ENCODE peak calls at places on chromosomes 16 and 17, in five cellular contexts. E is stomach, C is HepG2, H is prostate gland, D is breast epithelium. Q is an unnamed sample.

GRCh38 chr17:61647044-61647443 is 56.0 kb upstream of the NACA2 start:
- DNase-seq in E (no peak), C (no peak), H (no peak), D (no peak), Q (no peak)

GRCh38 chr17:49581645-49581992 is 5.9 kb downstream of the NXPH3 start:
- DNase-seq in E (no peak), C (no peak), H (no peak), D (no peak), Q (no peak)

GRCh38 chr16:51431517-51432241 is 280.6 kb upstream of the SALL1 start:
- DNase-seq in E (no peak), C (no peak), H (no peak), D (no peak), Q (no peak)

GRCh38 chr17:46742539-46743270 is 75.8 kb downstream of the WNT3 start:
- DNase-seq in E (no peak), C (no peak), H (no peak), D (no peak), Q (no peak)

GRCh38 chr17:66373944-66374817 is 71.8 kb downstream of the PRKCA start:
- DNase-seq in E (no peak), C (no peak), H (no peak), D (no peak), Q (no peak)

GRCh38 chr16:21300309-21301167 is 22.4 kb upstream of the CRYM start:
- DNase-seq in E (peak; percentile 96), C (peak; percentile 100), H (peak; percentile 99), D (peak; percentile 92), Q (peak; percentile 82)

GRCh38 chr17:80017226-80018010 is 18.3 kb downstream of the TBC1D16 start:
- DNase-seq in E (no peak), C (no peak), H (no peak), D (no peak), Q (no peak)

GRCh38 chr17:28508325-28508724 is 2.2 kb downstream of the FOXN1 start:
- DNase-seq in E (no peak), C (no peak), H (no peak), D (no peak), Q (no peak)

GRCh38 chr16:610513-611381 is 20.0 kb upstream of the WFIKKN1 start:
- DNase-seq in E (peak; percentile 77), C (peak; percentile 73), H (no peak), D (no peak), Q (peak; percentile 86)

GRCh38 chr17:32487460-32488176 is 825 bp downstream of the CDK5R1 start:
- DNase-seq in E (no peak), C (no peak), H (no peak), D (no peak), Q (peak; percentile 87)
- TF ChIP-seq POLR2A in E (no peak), C (no peak), H (no peak), D (no peak), Q (no peak)

GRCh38 chr17:2060681-2061440 is 6.0 kb downstream of the HIC1 start:
- DNase-seq in E (no peak), C (no peak), H (no peak), D (no peak), Q (no peak)
- TF ChIP-seq POLR2AphosphoS5 in E (no peak), C (no peak), H (no peak), D (no peak), Q (peak; percentile 57)

DNA sequence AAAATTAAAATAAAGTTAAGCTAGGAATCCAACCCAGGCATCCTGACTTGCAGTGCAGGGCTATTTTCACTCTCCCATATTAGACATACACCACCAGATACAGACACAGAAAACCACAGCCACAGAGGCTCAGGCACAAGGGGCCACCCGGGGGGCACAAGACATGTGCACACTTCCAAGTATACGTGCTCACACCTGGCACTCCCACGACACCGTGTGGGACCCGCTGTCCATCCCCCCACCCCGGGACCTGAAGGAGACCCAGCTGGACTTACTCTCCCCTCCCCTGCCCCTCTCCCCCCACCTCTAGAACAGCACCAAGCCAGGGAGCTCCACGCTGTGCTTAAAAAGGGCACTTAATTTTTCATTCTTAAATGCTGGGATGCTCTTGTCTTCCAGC is 73.6 kb upstream of the LHX1 start:
- DNase-seq in E (no peak), C (no peak), H (no peak), D (no peak), Q (no peak)
- H3K27ac ChIP-seq in E (no peak overlapping the region), C (no peak overlapping the region), H (no peak overlapping the region), D (no peak overlapping the region), Q (no peak overlapping the region)

DNA sequence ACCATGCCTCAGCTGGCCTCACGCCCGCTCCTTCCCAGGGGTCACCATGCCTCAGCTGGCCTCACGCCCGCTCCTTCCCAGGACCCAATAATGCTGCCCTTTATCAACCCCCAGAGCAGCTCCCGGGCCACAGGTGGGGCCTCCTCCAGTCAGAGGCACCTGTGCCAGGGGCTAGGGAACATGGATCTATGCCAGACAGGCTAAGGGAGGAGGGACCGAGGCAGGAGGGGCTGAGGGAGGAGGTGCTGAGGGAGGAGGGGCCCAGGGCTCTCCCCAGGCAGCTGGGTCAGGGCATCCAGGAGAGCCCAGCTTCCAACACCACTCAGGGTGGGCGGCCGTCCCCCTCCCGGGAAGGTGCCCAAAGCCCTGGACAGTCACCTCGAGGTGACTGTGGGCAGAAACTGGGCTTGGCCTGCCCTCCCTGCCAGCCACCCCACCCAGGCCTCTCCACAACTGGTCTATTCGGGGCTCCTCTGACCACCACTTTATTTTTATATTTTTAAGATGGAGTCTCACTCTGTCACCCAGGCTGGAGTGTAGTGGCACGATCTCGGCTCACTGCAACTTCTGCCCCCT is 19.4 kb downstream of the UTS2R start:
- DNase-seq in E (no peak), C (no peak), H (no peak), D (no peak), Q (no peak)
- TF ChIP-seq POLR2A in E (no peak), C (no peak), H (no peak), D (no peak), Q (no peak)

DNA sequence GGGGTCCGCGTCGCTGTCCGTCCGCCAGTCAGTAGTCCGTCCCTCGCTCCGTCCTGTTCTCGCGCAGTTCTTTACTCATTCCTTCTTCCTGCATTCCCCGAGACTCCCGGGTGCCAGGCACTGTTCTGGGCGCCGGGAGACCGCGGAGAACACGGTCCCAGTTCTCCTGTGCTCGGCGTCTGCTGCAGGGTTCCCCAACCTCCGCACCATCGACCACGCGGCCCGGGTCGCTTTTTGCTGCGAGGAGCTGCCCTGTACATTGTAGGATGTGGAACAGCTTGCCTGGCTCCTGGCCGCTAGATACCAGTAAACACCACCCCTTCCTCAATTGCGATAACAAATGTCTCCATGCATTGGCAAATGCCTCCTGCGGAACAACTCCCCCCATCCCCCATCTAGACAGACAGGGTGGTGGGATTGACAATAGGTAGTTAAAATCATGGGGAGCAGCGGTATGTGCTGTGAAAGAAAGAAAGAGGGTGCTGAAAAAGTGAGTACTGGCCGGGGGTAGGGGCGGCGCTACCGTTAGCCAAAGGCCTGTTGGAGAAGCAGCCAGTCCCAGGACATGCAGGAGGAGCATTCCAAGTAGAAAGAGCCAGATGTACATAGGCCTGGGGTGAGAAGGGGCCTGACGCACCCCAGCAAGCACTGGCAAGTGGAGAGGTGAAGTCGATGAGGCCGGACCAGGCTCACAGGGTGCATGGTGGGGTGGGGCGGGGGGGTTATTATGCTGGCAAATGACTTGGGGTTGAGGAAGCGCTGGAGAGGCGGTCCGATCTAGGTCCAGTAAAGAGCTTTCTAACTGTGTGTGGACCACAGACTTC is 655 bp downstream of the TRAF7 start:
- DNase-seq in E (no peak), C (peak; percentile 39), H (no peak), D (no peak), Q (peak; percentile 90)
- TF ChIP-seq POLR2AphosphoS5 in E (no peak), C (peak; percentile 46), H (no peak), D (peak; percentile 9), Q (no peak)

GRCh38 chr17:70613681-70614080 is 444.3 kb downstream of the KCNJ2 start:
- DNase-seq in E (no peak), C (no peak), H (no peak), D (no peak), Q (no peak)
- H3K27ac ChIP-seq in E (no peak overlapping the region), C (no peak overlapping the region), H (no peak overlapping the region), D (no peak overlapping the region), Q (no peak overlapping the region)

GRCh38 chr17:78133179-78133951 is 2.8 kb downstream of the TMC8 start:
- DNase-seq in E (no peak), C (no peak), H (no peak), D (no peak), Q (peak; percentile 84)

GRCh38 chr17:78134899-78135385 is 4.4 kb downstream of the TMC8 start:
- DNase-seq in E (no peak), C (no peak), H (no peak), D (no peak), Q (no peak)

GRCh38 chr17:78135858-78136500 is 5.4 kb downstream of the TMC8 start:
- DNase-seq in E (no peak), C (peak; percentile 62), H (no peak), D (no peak), Q (no peak)

GRCh38 chr17:78132767-78133178 is 2.2 kb downstream of the TMC8 start:
- DNase-seq in E (no peak), C (no peak), H (no peak), D (no peak), Q (peak; percentile 82)

DNA sequence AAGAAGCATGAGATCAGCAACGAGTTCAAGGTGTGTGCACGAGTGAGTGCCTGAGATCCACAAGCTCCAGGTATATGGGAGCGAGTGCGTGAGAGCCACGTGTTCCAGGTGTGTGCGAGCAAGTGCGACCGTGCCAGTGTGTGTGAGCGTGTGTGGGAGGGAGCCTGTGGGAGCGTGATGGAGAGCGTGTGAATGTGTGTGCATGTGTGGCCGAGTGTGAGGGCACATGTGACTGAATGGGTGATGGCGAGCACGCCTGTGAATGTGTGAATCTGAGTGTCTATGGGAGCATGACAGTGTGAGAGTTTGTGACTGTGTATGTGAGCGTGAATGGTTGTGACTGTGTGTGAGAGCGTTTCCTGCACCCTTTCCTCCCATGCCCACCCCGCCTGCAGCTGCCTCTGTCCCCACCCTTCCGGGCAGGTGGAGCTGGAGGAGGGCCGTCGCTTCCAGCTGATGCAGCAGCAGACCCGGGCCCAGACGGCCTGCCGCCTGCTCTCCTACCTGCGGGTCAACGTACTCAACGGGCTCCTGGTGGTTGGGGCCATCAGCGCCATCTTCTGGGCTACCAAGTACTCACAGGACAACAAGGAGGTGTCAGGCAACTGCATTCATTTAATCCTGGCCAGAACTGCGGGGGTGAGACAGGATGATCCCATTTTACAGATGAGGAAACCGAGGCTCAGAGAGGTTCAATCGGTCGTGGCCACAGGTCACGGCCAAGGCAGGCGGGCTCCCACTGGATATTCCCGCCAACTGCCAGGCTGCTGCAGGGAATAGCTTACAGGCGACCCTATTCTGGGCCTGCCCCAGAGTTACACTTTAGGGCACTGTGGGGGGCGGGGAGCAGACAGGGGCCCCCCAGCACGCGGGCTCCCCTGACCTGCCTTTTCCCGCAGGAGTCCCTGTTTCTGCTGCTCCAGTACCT is 3.7 kb downstream of the TMC8 start:
- DNase-seq in E (peak; percentile 76), C (peak; percentile 83), H (peak; percentile 54), D (no peak), Q (peak; percentile 95)
- TF ChIP-seq POLR2A in E (no peak), C (no peak), H (no peak), D (no peak), Q (no peak)